ENCODE peak calls at places on chromosomes 1 and 21, in six cellular contexts. U, O, C, F, A and T are unnamed samples.

GRCh38 chr1:54296666-54297065 is 96.7 kb downstream of the MRPL37 start:
- DNase-seq in U (no peak), O (no peak), C (peak), F (no peak), A (no peak), T (no peak)

GRCh38 chr1:246106342-246106763 is 400.7 kb downstream of the SMYD3 start:
- DNase-seq in U (no peak), O (no peak), C (no peak), F (no peak), A (no peak), T (no peak)

GRCh38 chr1:150537732-150538684 is 11.2 kb upstream of the ADAMTSL4 start:
- DNase-seq in U (no peak), O (no peak), C (no peak), F (no peak), A (no peak), T (no peak)

GRCh38 chr1:150909585-150910185 is 16.5 kb upstream of the SETDB1 start:
- DNase-seq in U (no peak), O (no peak), C (no peak), F (no peak), A (no peak), T (no peak)

GRCh38 chr1:42736152-42736551 is 3.9 kb downstream of the CLDN19 start:
- DNase-seq in U (peak), O (no peak), C (no peak), F (no peak), A (peak), T (no peak)

GRCh38 chr1:56617141-56617540 is 28.0 kb upstream of the PRKAA2 start:
- DNase-seq in U (no peak), O (no peak), C (no peak), F (no peak), A (peak), T (no peak)

GRCh38 chr1:23100074-23100748 is 68.4 kb downstream of the LUZP1 start:
- DNase-seq in U (peak), O (peak), C (no peak), F (peak), A (peak), T (no peak)

GRCh38 chr1:98323396-98323795 is 338.1 kb upstream of the SNX7 start:
- DNase-seq in U (peak), O (no peak), C (no peak), F (no peak), A (peak), T (no peak)

GRCh38 chr1:36539526-36539925 is 56.8 kb upstream of the CSF3R start:
- DNase-seq in U (no peak), O (no peak), C (no peak), F (no peak), A (no peak), T (no peak)

GRCh38 chr1:93666613-93667384 is 14.8 kb downstream of the BCAR3 start:
- DNase-seq in U (peak), O (peak), C (no peak), F (no peak), A (peak), T (no peak)

GRCh38 chr1:201463071-201463552 is 5.9 kb downstream of the PHLDA3 start:
- DNase-seq in U (peak), O (no peak), C (no peak), F (no peak), A (peak), T (no peak)

GRCh38 chr1:201461193-201461657 is 7.8 kb downstream of the PHLDA3 start:
- DNase-seq in U (peak), O (peak), C (no peak), F (no peak), A (peak), T (no peak)

GRCh38 chr1:201460783-201461182 is 8.2 kb downstream of the PHLDA3 start:
- DNase-seq in U (no peak), O (no peak), C (no peak), F (no peak), A (no peak), T (no peak)

GRCh38 chr1:201459775-201460174 is 9.2 kb downstream of the PHLDA3 start:
- DNase-seq in U (no peak), O (no peak), C (peak), F (no peak), A (peak), T (no peak)

GRCh38 chr1:201461783-201462441 is 7.1 kb downstream of the PHLDA3 start:
- DNase-seq in U (peak), O (peak), C (peak), F (no peak), A (peak), T (no peak)
- H3K4me3 ChIP-seq in U (peak), O (no peak), C (no peak), F (no peak), A (peak), T (no peak)

DNA sequence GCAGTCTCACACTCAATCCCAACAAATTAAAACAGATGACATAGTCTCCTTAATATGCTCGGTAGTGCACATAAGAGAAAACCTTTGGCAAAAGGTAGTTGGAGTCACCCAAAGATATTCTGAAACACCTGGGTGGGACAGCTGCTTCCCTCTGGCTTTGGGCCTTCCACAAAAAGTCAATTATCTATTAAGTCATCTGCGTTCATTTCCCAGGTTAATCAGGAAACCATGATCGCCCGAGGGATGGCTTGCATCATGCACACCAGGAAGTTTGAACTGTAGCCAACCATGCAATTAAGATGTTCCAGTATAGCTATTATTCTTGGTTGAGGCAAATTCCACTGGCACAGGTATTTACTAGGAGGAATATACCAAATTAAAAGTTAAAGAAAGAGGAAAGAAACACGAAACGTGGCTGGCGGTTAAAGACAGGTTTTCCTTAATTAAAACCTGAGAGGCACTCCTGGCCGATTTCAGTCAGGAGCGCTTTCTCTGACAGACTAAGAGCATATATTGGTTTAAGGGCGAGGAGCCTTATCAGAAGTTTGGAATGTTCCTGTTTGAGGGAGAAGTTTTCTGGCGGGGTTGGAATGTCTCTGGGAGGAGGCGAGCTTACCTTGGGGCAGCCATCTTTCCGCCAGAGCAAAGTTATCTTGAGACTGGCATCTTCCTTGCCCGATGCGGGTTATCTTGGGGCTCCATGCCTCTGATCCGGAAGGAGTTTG is 19.9 kb downstream of the CLDN17 start:
- DNase-seq in U (no peak), O (no peak), C (no peak), F (no peak), A (peak), T (no peak)
- H3K4me3 ChIP-seq in U (no peak), O (no peak), C (no peak), F (no peak), A (peak), T (no peak)

GRCh38 chr1:2233468-2233867 is 5.3 kb downstream of the SKI start:
- DNase-seq in U (no peak), O (no peak), C (peak), F (no peak), A (no peak), T (no peak)
- H3K4me3 ChIP-seq in U (peak), O (peak), C (no peak), F (peak), A (no peak), T (no peak)

DNA sequence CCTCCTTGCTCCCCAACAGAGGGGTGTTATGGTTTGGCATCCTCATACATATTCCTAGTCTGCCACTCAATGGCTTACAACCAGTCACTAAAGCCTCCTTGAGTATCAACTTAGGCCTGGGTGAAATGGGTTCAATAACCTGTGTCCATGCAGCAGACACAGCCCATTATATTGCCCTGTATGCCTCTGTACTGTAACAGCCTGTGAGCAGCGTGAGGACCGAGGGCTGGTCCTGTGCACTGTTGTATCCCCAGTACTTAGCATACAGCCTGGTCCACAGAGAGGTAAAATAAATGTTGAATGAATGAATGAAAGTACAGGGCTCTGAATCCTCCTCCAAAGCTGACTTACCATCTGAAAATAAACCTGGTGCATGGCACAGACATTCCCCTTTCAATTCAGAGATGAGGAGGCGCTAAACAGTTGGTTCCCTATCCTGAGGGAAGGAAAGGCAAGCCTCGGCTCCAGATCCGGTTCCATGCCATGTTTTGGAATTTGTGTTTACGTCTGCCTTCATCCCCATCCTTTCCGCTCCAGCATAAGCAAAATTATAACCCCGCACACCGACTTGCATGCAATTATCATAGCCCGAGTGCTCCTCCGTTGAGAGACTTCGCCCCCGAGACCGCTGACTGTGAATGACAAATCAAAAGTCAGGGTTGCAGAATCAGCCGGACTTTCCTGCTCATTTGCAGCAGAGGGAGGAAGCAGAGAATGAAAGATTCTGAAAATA is 45.0 kb upstream of the DNAJC6 start:
- DNase-seq in U (peak), O (no peak), C (no peak), F (no peak), A (no peak), T (no peak)
- H3K4me3 ChIP-seq in U (peak), O (no peak), C (peak), F (no peak), A (no peak), T (no peak)

GRCh38 chr21:42844411-42845113 is 34.8 kb downstream of the WDR4 start:
- DNase-seq in U (no peak), O (no peak), C (peak), F (no peak), A (no peak), T (no peak)
- H3K4me3 ChIP-seq in U (no peak), O (no peak), C (no peak), F (no peak), A (no peak), T (no peak)

GRCh38 chr1:160115545-160116276 is at the start of gene ATP1A2:
- DNase-seq in U (no peak), O (no peak), C (no peak), F (no peak), A (no peak), T (no peak)

GRCh38 chr1:160118928-160119327 is 3.4 kb downstream of the ATP1A2 start:
- DNase-seq in U (no peak), O (no peak), C (no peak), F (no peak), A (no peak), T (no peak)

GRCh38 chr1:160117300-160117699 is 1.7 kb downstream of the ATP1A2 start:
- DNase-seq in U (no peak), O (no peak), C (no peak), F (no peak), A (no peak), T (no peak)

GRCh38 chr1:160116277-160117147 is 953 bp downstream of the ATP1A2 start:
- DNase-seq in U (peak), O (no peak), C (no peak), F (no peak), A (peak), T (no peak)

GRCh38 chr1:160117709-160118183 is 2.2 kb downstream of the ATP1A2 start:
- DNase-seq in U (no peak), O (no peak), C (no peak), F (no peak), A (no peak), T (no peak)
- H3K4me3 ChIP-seq in U (no peak), O (no peak), C (no peak), F (no peak), A (no peak), T (no peak)

DNA sequence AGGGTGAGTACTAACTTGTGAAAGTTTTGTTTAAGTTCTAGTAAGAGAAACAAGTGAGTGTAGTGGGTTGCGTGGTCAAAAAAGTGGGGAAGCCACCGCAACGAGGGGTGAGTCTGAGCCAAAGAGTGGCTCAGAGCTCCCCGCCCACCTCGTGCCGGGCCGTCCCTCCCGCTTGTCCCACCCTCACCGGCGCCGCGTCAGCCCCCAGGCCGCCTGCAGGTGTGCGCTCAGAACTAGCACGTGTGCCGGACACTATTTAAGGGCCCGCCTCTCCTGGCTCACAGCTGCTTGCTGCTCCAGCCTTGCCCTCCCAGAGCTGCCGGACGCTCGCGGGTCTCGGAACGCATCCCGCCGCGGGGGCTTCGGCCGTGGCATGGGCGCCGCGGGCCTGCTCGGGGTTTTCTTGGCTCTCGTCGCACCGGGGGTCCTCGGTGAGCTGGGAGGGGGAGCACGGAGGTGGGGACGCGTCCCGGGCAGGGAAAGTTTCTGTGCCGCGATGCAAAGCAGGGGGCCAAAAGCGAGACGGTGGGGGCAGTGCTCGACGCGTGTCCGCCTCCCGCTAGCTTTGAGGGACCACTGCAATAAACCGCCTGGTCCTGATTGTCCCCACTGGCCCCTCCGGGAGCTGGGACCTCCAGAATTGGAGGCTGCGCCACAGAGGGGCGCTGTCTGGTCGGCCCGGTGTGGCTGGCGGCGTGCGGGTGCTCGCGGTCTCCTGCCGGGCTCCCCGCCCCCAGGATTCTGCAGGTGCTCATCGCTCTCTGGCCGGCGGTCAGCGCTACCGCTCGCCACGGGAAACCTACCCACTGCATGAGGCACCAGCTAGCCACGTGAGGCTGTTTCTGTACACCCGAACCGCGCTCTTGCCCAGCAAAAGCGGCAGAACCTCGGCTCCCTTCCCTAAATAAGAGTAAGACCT is at the start of gene CR2:
- DNase-seq in U (peak), O (no peak), C (peak), F (peak), A (no peak), T (no peak)
- H3K4me3 ChIP-seq in U (peak), O (peak), C (peak), F (peak), A (no peak), T (peak)

DNA sequence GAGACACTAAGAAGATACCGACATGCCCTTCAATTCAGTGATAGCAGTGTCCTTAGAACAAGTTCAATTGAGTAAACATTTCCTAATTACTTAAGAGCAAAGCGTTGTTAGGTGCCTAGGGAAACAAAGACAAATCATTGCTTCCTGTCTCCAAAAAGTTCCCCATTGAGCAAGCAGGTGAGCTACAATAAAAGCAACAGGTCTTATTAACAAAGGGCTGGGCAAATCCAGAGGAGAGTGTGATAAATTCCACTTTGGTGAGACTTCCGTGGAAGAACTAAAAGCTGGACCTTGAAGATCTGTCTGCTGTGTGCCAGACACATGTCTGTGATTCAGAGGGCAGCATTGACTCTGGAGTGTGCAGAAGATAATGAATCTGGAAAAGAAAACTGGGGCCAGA is 1.9 kb upstream of the TUT4 start:
- DNase-seq in U (no peak), O (no peak), C (no peak), F (no peak), A (no peak), T (no peak)
- H3K4me3 ChIP-seq in U (no peak), O (no peak), C (no peak), F (no peak), A (no peak), T (no peak)